ENCODE peak calls at places on chromosomes 16 and 17, in six cellular contexts. D is A549, Q is K562, G is GM12878, Z is IMR-90, J is HepG2. W is an unnamed sample.

GRCh38 chr17:64781013-64781392 is 118.9 kb upstream of the SMURF2 start:
- DNase-seq in D (no peak), Q (no peak), G (no peak), Z (no peak), J (no peak), W (no peak)

GRCh38 chr16:67151431-67152097 is 766 bp upstream of the B3GNT9 start:
- DNase-seq in D (peak; percentile 36), Q (no peak), G (no peak), Z (no peak), J (no peak), W (no peak)

GRCh38 chr16:29770250-29770929 is 7.7 kb upstream of the ZG16 start:
- DNase-seq in D (no peak), Q (no peak), G (no peak), Z (no peak), J (no peak), W (no peak)

GRCh38 chr16:89873109-89873821 is at the start of gene TCF25:
- DNase-seq in D (peak; percentile 73), Q (peak; percentile 94), G (peak; percentile 43), Z (peak; percentile 79), J (peak; percentile 82), W (peak; percentile 97)

GRCh38 chr16:24771132-24771778 is 41.8 kb downstream of the TNRC6A start:
- DNase-seq in D (no peak), Q (no peak), G (no peak), Z (peak; percentile 75), J (no peak), W (no peak)

GRCh38 chr17:6079960-6080359 is 9.8 kb downstream of the WSCD1 start:
- DNase-seq in D (no peak), Q (no peak), G (no peak), Z (no peak), J (no peak), W (no peak)

GRCh38 chr16:2194166-2194834 is 2.1 kb downstream of the CASKIN1 start:
- DNase-seq in D (peak; percentile 55), Q (peak; percentile 49), G (no peak), Z (peak; percentile 27), J (no peak), W (peak; percentile 18)

GRCh38 chr16:86477642-86478041 is 32.7 kb upstream of the FOXF1 start:
- DNase-seq in D (no peak), Q (no peak), G (no peak), Z (peak; percentile 83), J (no peak), W (no peak)

DNA sequence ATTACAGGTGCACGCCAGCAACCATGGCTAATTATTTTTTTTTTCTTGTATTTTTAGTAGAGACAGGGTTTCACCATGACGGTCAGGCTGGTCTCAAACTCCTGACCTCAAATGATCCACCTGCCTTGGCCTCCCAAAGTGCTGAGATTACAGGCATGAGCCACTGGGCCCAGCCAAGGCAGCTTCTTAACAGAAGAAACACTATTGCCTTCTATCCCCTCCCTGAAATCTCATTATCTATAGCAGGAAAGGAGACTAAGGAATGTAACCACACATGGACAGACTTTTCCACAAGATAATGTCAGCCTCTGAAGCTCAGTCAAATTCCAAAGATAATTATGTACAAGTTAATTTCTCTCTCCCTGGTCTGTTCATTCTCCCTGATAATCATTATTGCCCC is 5.7 kb upstream of the ZP2 start:
- DNase-seq in D (no peak), Q (peak; percentile 26), G (no peak), Z (no peak), J (no peak), W (no peak)
- TF ChIP-seq BHLHE40 in D (no peak), Q (no peak), G (no peak), Z (no peak), J (no peak), W (no peak)

DNA sequence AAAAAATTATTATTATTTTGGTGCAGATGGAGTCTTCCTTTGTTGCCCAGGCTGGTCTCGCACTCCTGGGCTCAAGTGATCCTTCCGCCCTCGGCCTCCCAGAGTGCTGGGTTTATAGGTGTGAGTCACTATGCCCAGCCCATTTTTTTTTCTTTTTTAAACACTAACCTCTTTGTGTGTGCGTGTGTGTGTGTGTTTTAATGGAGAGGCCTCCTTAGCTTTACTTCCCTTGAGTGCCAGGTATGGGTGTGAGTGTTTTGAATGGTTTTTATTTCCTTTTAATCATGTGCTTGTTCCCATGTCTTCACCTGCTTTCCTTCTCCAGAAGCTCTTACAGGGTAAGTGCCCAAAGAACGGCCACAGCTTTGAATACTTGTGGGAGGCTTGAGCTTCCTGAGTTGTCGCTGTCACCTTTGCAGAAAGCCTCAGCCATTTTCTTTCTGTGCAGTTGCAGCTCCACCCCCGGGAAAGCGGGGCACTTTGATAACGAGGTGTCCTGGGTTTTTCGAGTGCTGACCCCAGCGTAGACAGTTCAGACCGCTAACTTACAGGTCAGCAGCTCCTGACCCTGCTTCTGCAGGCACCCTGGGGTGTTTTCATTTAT is 22.6 kb downstream of the AKAP1 start:
- DNase-seq in D (no peak), Q (peak; percentile 84), G (no peak), Z (peak; percentile 42), J (peak; percentile 72), W (no peak)
- TF ChIP-seq BHLHE40 in D (no peak), Q (no peak), G (no peak), Z (no peak), J (no peak), W (no peak)

GRCh38 chr17:63542942-63543821 is 7.1 kb upstream of the DCAF7 start:
- DNase-seq in D (no peak), Q (no peak), G (no peak), Z (no peak), J (no peak), W (no peak)

GRCh38 chr17:63543822-63544420 is 6.4 kb upstream of the DCAF7 start:
- DNase-seq in D (no peak), Q (no peak), G (no peak), Z (no peak), J (no peak), W (no peak)

GRCh38 chr17:63545302-63545928 is 4.9 kb upstream of the DCAF7 start:
- DNase-seq in D (no peak), Q (no peak), G (no peak), Z (no peak), J (no peak), W (no peak)

GRCh38 chr17:63546308-63547082 is 3.8 kb upstream of the DCAF7 start:
- DNase-seq in D (no peak), Q (no peak), G (no peak), Z (no peak), J (no peak), W (peak; percentile 3)

GRCh38 chr17:63544467-63545301 is 5.6 kb upstream of the DCAF7 start:
- DNase-seq in D (no peak), Q (no peak), G (no peak), Z (no peak), J (no peak), W (no peak)
- TF ChIP-seq BHLHE40 in D (no peak), Q (no peak), G (no peak), Z (no peak), J (no peak), W (no peak)

GRCh38 chr16:84924339-84925091 is 86.8 kb downstream of the ZDHHC7 start:
- DNase-seq in D (no peak), Q (peak; percentile 60), G (no peak), Z (no peak), J (peak; percentile 64), W (no peak)

GRCh38 chr16:84925092-84925772 is 86.1 kb downstream of the ZDHHC7 start:
- DNase-seq in D (peak; percentile 60), Q (peak; percentile 88), G (no peak), Z (no peak), J (peak; percentile 53), W (peak; percentile 77)

GRCh38 chr16:84919751-84920150 is 91.6 kb downstream of the ZDHHC7 start:
- DNase-seq in D (no peak), Q (peak; percentile 33), G (no peak), Z (no peak), J (no peak), W (no peak)

GRCh38 chr16:84920333-84920732 is 91.0 kb downstream of the ZDHHC7 start:
- DNase-seq in D (no peak), Q (no peak), G (no peak), Z (no peak), J (no peak), W (no peak)

GRCh38 chr16:84922351-84923135 is 88.8 kb downstream of the ZDHHC7 start:
- DNase-seq in D (no peak), Q (peak; percentile 42), G (no peak), Z (peak; percentile 46), J (peak; percentile 38), W (no peak)
- TF ChIP-seq BHLHE40 in D (no peak), Q (peak; percentile 68), G (no peak), Z (no peak), J (no peak), W (no peak)

DNA sequence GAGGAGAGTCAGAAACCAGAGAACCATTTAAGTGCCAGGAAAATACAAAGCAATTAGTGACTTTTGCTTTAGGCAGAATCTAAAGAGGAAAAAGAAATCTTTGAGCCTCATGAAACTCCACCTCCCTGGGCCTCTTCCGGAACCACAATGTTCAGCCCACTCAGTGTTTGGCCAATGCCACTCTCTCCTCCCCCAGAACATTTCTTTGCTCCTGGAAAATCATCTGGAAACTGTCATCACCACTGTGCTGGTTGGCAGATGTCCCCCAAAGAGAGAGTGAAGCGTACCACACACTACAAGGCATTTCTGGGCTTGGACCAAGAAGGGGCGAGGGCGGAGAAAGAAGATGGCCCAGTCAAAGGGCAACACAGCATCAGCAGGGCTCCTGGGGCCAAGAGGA is 7.1 kb upstream of the SOX9 start:
- DNase-seq in D (no peak), Q (no peak), G (no peak), Z (no peak), J (no peak), W (no peak)
- TF ChIP-seq BHLHE40 in D (no peak), Q (no peak), G (no peak), Z (no peak), J (no peak), W (no peak)

GRCh38 chr16:35572186-35572585 is 2112.8 kb downstream of the TP53TG3F start:
- DNase-seq in D (no peak), Q (no peak), G (no peak), Z (no peak), J (no peak), W (no peak)

GRCh38 chr16:35574454-35575431 is 2115.3 kb downstream of the TP53TG3F start:
- DNase-seq in D (no peak), Q (no peak), G (no peak), Z (no peak), J (no peak), W (no peak)

GRCh38 chr16:35574011-35574410 is 2114.6 kb downstream of the TP53TG3F start:
- DNase-seq in D (no peak), Q (no peak), G (no peak), Z (no peak), J (no peak), W (no peak)

GRCh38 chr16:35575432-35575821 is 2116.0 kb downstream of the TP53TG3F start:
- DNase-seq in D (no peak), Q (no peak), G (no peak), Z (no peak), J (no peak), W (no peak)

GRCh38 chr16:35573407-35573806 is 2114.0 kb downstream of the TP53TG3F start:
- DNase-seq in D (no peak), Q (no peak), G (no peak), Z (no peak), J (no peak), W (no peak)
- TF ChIP-seq BHLHE40 in D (no peak), Q (no peak), G (no peak), Z (no peak), J (no peak), W (no peak)

DNA sequence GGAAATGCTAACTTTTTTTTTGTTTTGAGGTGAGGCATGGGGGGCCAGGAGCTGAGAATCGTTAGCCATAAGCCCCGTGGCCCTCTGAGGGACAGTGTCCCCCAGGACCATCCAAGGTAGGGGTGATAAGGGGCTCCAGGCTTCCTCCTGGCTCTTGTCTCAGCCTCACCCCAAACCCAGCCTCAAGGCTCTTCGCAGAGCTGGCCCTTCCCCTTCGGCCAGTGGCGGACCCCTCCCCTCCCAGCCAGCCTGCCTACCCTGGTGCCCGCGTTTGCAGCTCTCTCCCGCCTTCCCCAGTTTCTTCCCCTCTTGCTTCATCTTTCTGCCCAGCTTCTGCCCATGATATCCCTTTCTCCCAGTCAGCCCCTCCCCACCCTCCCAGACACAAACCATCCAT is 22.7 kb upstream of the ATP2A3 start:
- DNase-seq in D (no peak), Q (no peak), G (no peak), Z (no peak), J (no peak), W (no peak)
- TF ChIP-seq BHLHE40 in D (no peak), Q (no peak), G (no peak), Z (no peak), J (no peak), W (no peak)

W was measured in HEK293T.